ENCODE peak calls at places on chromosomes 16 and 17, in seven cellular contexts. P, L, V, T, W, C and B are unnamed samples.

GRCh38 chr17:50052241-50052788 is 3.6 kb upstream of the ITGA3 start:
- DNase-seq in P (no peak), L (no peak), V (no peak), T (no peak), W (no peak), C (no peak), B (no peak)

GRCh38 chr16:19833176-19833575 is 51.5 kb downstream of the GPRC5B start:
- DNase-seq in P (no peak), L (no peak), V (no peak), T (no peak), W (no peak), C (no peak), B (no peak)

GRCh38 chr17:62848334-62848733 is 40.2 kb upstream of the MARCHF10 start:
- DNase-seq in P (no peak), L (no peak), V (no peak), T (no peak), W (no peak), C (no peak), B (no peak)

GRCh38 chr17:69651921-69652320 is 237.4 kb downstream of the MAP2K6 start:
- DNase-seq in P (no peak), L (no peak), V (no peak), T (no peak), W (no peak), C (no peak), B (no peak)

GRCh38 chr17:6683081-6683684 is 30.0 kb downstream of the SLC13A5 start:
- DNase-seq in P (no peak), L (no peak), V (no peak), T (no peak), W (no peak), C (no peak), B (no peak)

GRCh38 chr17:13792314-13792713 is 190.6 kb upstream of the HS3ST3A1 start:
- DNase-seq in P (no peak), L (no peak), V (no peak), T (no peak), W (peak), C (no peak), B (no peak)

GRCh38 chr17:40622509-40622928 is 25.1 kb downstream of the SMARCE1 start:
- DNase-seq in P (no peak), L (no peak), V (no peak), T (no peak), W (no peak), C (no peak), B (no peak)

GRCh38 chr17:67746704-67747571 is 29.2 kb downstream of the NOL11 start:
- DNase-seq in P (peak), L (no peak), V (no peak), T (no peak), W (no peak), C (no peak), B (no peak)

GRCh38 chr16:2779978-2780898 is 3.2 kb upstream of the ELOB start:
- DNase-seq in P (peak), L (no peak), V (peak), T (no peak), W (no peak), C (no peak), B (no peak)

GRCh38 chr17:17892009-17892408 is 55.2 kb upstream of the SREBF1 start:
- DNase-seq in P (no peak), L (no peak), V (no peak), T (no peak), W (no peak), C (no peak), B (no peak)

GRCh38 chr16:72927199-72928088 is 120.5 kb downstream of the ZFHX3 start:
- DNase-seq in P (peak), L (peak), V (no peak), T (peak), W (peak), C (no peak), B (peak)

GRCh38 chr17:4161179-4161559 is 18.2 kb downstream of the CYB5D2 start:
- DNase-seq in P (no peak), L (peak), V (no peak), T (peak), W (peak), C (no peak), B (peak)

DNA sequence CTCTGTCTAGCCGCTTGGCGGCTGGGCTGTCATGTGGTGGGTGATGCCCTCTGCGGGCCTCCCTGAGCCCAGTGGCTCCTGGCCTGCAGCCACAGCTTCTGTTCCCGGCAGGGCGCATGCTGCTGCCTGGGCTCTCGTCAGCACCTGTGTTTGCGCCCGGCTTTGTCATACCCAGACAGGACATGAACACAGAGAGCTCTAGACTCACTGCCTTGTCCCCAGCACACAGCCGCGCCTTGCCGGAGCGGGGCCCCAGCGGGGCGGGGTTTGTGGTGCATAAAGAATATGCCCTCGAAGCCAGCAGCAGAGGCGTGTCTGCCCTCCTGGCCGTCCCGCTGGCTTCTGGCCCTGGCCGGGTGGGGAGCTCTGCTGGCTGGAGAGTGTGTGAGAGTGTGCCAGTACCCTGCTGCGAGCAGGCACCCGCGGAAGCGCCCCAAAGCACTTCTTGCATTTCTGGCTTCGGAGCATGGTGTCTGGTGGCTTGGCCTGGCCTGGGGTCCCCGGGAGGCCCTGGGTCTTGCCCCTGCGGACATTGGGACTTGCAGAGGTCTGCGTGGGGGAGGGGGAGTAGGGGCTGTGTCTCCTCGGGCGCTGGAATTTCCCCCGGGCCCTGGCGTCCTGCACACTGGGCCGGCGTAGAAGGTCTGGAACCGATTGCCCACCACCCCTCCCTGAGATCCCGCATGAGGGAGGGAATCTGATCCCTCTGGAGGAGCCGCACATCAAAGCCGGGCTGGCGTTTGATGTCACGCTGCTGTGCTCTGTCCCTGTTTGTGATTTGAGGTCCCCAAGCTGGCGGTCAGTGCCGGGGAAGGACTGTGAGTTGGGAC is 14.5 kb downstream of the ASPSCR1 start:
- DNase-seq in P (peak), L (peak), V (no peak), T (no peak), W (no peak), C (peak), B (peak)
- TF ChIP-seq CTCF in P (no peak), L (no peak), V (no peak), T (no peak), W (no peak), C (no peak), B (no peak)

GRCh38 chr16:4477966-4478365 is 1.8 kb downstream of the HMOX2 start:
- DNase-seq in P (no peak), L (peak), V (no peak), T (no peak), W (no peak), C (no peak), B (peak)
- TF ChIP-seq CTCF in P (no peak), L (peak), V (no peak), T (no peak), W (peak), C (peak), B (no peak)

GRCh38 chr16:75532791-75533190 is 3.1 kb downstream of the CHST5 start:
- DNase-seq in P (no peak), L (no peak), V (no peak), T (no peak), W (no peak), C (no peak), B (no peak)
- TF ChIP-seq CTCF in P (no peak), L (no peak), V (no peak), T (no peak), W (no peak), C (no peak), B (no peak)

DNA sequence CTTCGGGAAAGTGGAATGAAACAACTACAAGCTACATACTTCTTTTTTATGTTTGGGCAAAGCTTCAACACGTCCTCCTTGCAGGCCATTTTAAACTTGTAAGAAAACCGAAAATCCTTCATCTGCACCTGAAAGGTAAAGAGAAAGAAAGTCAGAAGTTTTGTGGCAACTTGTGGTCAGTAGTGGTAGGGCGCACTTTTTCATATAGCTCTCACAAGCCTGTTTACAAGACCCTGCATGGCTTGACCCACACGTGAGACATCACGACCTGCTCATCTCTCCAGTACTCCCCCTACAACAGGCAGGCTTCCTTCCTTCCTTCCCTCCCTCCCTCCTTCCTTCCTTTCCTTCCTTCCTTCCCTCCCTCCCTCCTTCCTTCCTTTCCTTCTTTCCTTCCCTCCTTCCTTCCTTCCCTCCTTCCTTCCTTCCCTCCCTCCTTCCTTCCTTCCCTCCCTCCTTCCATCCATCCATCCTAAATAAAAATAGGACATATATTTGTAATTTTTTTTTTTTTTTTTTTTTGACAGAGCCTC is 48.7 kb upstream of the CLEC18B start:
- DNase-seq in P (no peak), L (no peak), V (no peak), T (no peak), W (no peak), C (no peak), B (no peak)
- TF ChIP-seq CTCF in P (no peak), L (no peak), V (no peak), T (no peak), W (no peak), C (no peak), B (no peak)